ENCODE peak calls at places on chromosomes 1 and 21, in seven cellular contexts. F is hepatocyte; B is mammary epithelial cell; K is esophagus squamous epithelium; S is aorta; G is CD8-positive, alpha-beta T cell; T is H9. Q is an unnamed sample.
A peak's percentile ranks its signal among the peaks of the same experiment; 100 is the strongest.

GRCh38 chr1:83928396-83928795 is 70.5 kb downstream of the TTLL7 start:
- DNase-seq in S (no peak), K (no peak), T (no peak), F (no peak), G (no peak), B (no peak), Q (no peak)

GRCh38 chr21:33760641-33761103 is 118.4 kb downstream of the ITSN1 start:
- DNase-seq in K (no peak), G (no peak), F (no peak), T (no peak), S (no peak), B (no peak), Q (no peak)

GRCh38 chr1:73593804-73594203 is 604.2 kb downstream of the LRRIQ3 start:
- DNase-seq in G (no peak), S (no peak), B (peak; percentile 21), T (no peak), K (no peak), F (no peak), Q (peak; percentile 39)

GRCh38 chr1:95438213-95438948 is 204.4 kb downstream of the RWDD3 start:
- DNase-seq in G (no peak), K (no peak), T (no peak), S (no peak), F (no peak), B (no peak), Q (no peak)

GRCh38 chr1:232398823-232399222 is 231.1 kb downstream of the SIPA1L2 start:
- DNase-seq in G (no peak), F (no peak), B (no peak), S (no peak), T (peak; percentile 22), K (no peak), Q (no peak)

GRCh38 chr1:5526822-5527551 is 465.2 kb downstream of the NPHP4 start:
- DNase-seq in T (no peak), B (no peak), F (no peak), K (no peak), G (no peak), S (no peak), Q (no peak)

GRCh38 chr1:192756847-192757246 is 52.0 kb upstream of the RGS2 start:
- DNase-seq in G (no peak), K (no peak), T (no peak), F (no peak), B (no peak), S (no peak), Q (no peak)

GRCh38 chr1:225694151-225694603 is 41.3 kb upstream of the ENAH start:
- DNase-seq in T (no peak), B (no peak), S (no peak), F (peak; percentile 84), G (no peak), K (no peak), Q (no peak)

GRCh38 chr1:15627343-15627988 is 10.2 kb downstream of the DDI2 start:
- DNase-seq in B (no peak), K (no peak), S (no peak), F (no peak), G (no peak), T (no peak), Q (no peak)

GRCh38 chr1:33300673-33301072 is 20.2 kb downstream of the A3GALT2 start:
- DNase-seq in T (no peak), B (no peak), S (peak; percentile 76), K (no peak), G (no peak), F (peak; percentile 70), Q (no peak)

GRCh38 chr1:165875171-165875570 is 47.8 kb downstream of the UCK2 start:
- DNase-seq in B (no peak), F (no peak), S (no peak), G (no peak), T (no peak), K (no peak), Q (no peak)

GRCh38 chr1:4010811-4011605 is 110.9 kb upstream of the C1orf174 start:
- DNase-seq in K (no peak), S (no peak), G (no peak), B (no peak), T (peak; percentile 20), F (no peak), Q (no peak)

GRCh38 chr1:38839363-38839762 is 20.2 kb downstream of the RRAGC start:
- DNase-seq in G (no peak), S (no peak), F (no peak), B (no peak), K (no peak), T (no peak), Q (no peak)

GRCh38 chr1:166836733-166837132 is 2.5 kb upstream of the POGK start:
- DNase-seq in B (peak; percentile 47), K (no peak), F (no peak), S (no peak), T (no peak), G (no peak), Q (no peak)

GRCh38 chr1:227896710-227897655 is 50.7 kb downstream of the WNT9A start:
- DNase-seq in T (peak; percentile 24), K (no peak), B (no peak), F (no peak), G (peak; percentile 10), S (peak; percentile 20), Q (no peak)

GRCh38 chr1:55725378-55725777 is 510.2 kb upstream of the USP24 start:
- DNase-seq in G (no peak), K (no peak), S (no peak), B (peak; percentile 44), F (no peak), T (no peak), Q (peak; percentile 49)
- H3K27ac ChIP-seq in G (no peak overlapping the region), K (no peak overlapping the region), S (no peak overlapping the region), B (no peak overlapping the region), F (no peak overlapping the region), T (no peak overlapping the region), Q (no peak overlapping the region)

DNA sequence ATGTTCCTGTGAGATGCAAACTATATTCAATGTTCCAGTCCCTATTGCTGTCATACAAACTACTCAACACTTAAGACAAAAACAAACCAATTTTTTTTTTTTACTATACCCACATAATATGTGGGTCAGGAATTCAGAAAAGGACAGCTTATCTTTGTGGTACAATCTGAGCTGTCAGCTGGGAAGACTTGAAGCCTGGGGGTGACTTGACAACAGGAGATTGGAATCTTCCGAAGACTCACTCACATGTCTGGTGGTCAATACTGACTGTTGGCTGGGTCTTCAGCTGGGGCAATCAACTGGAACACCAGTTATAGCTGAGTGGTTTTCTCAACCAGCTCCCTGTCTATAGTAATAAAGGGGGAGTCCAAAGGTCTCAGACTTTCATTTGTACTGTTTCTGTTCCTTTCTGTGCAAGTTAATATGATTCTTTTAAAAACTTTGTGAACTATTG is 81.7 kb upstream of the ATP1B1 start:
- DNase-seq in S (no peak), G (no peak), K (no peak), F (no peak), B (no peak), T (no peak), Q (no peak)
- H3K27ac ChIP-seq in S (no peak overlapping the region), G (no peak overlapping the region), K (no peak overlapping the region), F (peak overlapping the region; percentile 2), B (no peak overlapping the region), T (no peak overlapping the region), Q (no peak overlapping the region)

DNA sequence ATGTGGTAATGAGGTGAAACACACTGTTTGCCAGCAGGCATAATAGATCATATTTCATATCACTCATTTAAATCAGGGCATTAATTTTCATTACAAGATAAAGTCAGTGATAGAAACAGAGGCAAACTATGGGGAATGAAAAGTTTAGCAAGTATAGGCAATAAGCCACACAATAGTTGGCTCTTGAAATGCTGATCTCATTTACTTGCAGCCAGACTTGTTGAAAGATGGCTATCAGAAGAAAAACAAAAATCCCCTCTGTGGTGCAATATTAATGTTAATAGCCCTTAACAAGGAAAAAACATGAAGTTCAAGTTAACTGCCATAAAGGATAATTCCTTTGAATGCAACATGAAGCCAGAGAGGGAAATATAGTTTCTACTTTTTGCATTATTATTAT is 33.5 kb downstream of the HMCN1 start:
- DNase-seq in S (no peak), F (no peak), K (no peak), B (no peak), T (no peak), G (no peak), Q (no peak)
- H3K27ac ChIP-seq in S (no peak overlapping the region), F (no peak overlapping the region), K (no peak overlapping the region), B (no peak overlapping the region), T (no peak overlapping the region), G (no peak overlapping the region), Q (no peak overlapping the region)

GRCh38 chr1:28632560-28632959 is 10.3 kb downstream of the TAF12 start:
- DNase-seq in T (no peak), K (no peak), F (no peak), G (no peak), S (no peak), B (no peak), Q (no peak)
- H3K27ac ChIP-seq in T (no peak overlapping the region), K (no peak overlapping the region), F (no peak overlapping the region), G (no peak overlapping the region), S (no peak overlapping the region), B (no peak overlapping the region), Q (no peak overlapping the region)

DNA sequence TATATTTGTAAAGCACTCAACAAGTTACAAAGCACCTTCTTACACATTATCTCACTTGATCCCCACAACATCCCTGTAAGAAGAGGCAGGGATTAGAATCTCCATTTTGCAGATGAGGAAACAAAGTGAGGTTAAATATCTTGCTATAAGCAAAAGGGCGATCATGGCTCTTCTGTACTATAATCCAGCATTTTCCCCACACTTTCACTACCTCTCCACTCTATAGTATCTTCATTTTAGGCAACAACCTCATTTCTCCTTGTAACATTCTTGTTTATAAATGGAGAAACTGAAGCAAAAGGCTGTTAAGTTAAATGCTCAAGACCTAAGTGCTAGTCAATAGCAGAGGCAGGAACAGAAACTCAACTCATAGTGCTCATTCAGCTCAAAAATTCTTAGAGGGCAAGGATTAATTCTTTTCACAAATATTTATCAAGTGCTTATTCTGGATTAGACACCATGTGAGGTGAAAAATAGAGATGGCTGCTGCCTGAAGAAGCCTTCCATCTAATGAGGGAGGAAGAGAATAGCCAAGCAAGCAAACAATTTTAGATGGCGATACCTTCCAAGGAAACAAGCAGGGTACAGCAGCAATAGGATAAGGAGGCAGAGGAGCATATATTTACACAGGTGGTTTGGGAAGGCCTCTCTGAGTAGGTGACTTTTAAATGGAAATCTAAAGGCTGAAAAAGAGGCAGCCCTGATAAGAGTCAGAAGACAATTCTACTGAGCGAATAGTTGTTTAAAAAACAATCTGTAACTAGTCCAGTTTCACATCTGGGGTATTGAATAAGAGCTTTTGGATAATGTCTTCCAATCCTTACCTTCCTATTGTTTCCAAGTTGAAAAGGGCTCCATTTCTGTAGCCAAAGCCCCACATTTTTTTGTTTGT is 3.5 kb downstream of the ERRFI1 start:
- DNase-seq in T (no peak), G (no peak), F (no peak), S (no peak), B (no peak), K (no peak), Q (no peak)
- H3K27ac ChIP-seq in T (no peak overlapping the region), G (no peak overlapping the region), F (peak overlapping the region; percentile 97), S (no peak overlapping the region), B (peak overlapping the region; percentile 93), K (peak overlapping the region; percentile 45), Q (peak overlapping the region; percentile 96)